ENCODE peak calls at places on chromosomes 7 and 10, in eight cellular contexts. G is epithelial cell of esophagus; F is B cell; Q is cardiac muscle cell; C is HFF-Myc; A is CD8-positive, alpha-beta T cell; I is AG10803; O is astrocyte of the spinal cord. B is an unnamed sample.

GRCh38 chr7:12322287-12322902 is 81.3 kb downstream of the VWDE start:
- DNase-seq in G (peak), F (peak), Q (peak), C (no peak), A (no peak), I (peak), O (peak), B (no peak)

GRCh38 chr7:157978766-157979165 is 608.9 kb downstream of the PTPRN2 start:
- DNase-seq in G (no peak), F (no peak), Q (no peak), C (no peak), A (no peak), I (no peak), O (no peak), B (no peak)

GRCh38 chr7:134552105-134552504 is 3.2 kb downstream of the AKR1B15 start:
- DNase-seq in G (no peak), F (no peak), Q (no peak), C (no peak), A (no peak), I (no peak), O (no peak), B (no peak)

GRCh38 chr10:49827297-49827696 is 65.2 kb upstream of the OGDHL start:
- DNase-seq in G (no peak), F (no peak), Q (no peak), C (no peak), A (no peak), I (no peak), O (no peak), B (no peak)

GRCh38 chr10:123995461-123996131 is 97.8 kb downstream of the CHST15 start:
- DNase-seq in G (peak), F (peak), Q (peak), C (no peak), A (no peak), I (peak), O (peak), B (peak)

GRCh38 chr10:70052462-70053211 is at the start of gene MACROH2A2:
- DNase-seq in G (peak), F (no peak), Q (peak), C (no peak), A (no peak), I (peak), O (peak), B (peak)

GRCh38 chr7:8152489-8153192 is 109.3 kb downstream of the ICA1 start:
- DNase-seq in G (no peak), F (no peak), Q (no peak), C (no peak), A (no peak), I (no peak), O (no peak), B (no peak)

GRCh38 chr7:44150966-44151678 is 10.0 kb upstream of the MYL7 start:
- DNase-seq in G (no peak), F (no peak), Q (no peak), C (no peak), A (no peak), I (no peak), O (no peak), B (no peak)

GRCh38 chr10:58435297-58435696 is 50.1 kb downstream of the TFAM start:
- DNase-seq in G (peak), F (no peak), Q (peak), C (peak), A (no peak), I (peak), O (peak), B (peak)

GRCh38 chr10:45461034-45461433 is 87.0 kb downstream of the ALOX5 start:
- DNase-seq in G (no peak), F (no peak), Q (no peak), C (no peak), A (no peak), I (no peak), O (no peak), B (no peak)

GRCh38 chr7:70298780-70299446 is 700.6 kb downstream of the AUTS2 start:
- DNase-seq in G (peak), F (no peak), Q (no peak), C (no peak), A (no peak), I (no peak), O (no peak), B (no peak)

GRCh38 chr7:135879238-135879637 is 97.9 kb downstream of the MTPN start:
- DNase-seq in G (peak), F (no peak), Q (peak), C (no peak), A (no peak), I (peak), O (peak), B (no peak)

GRCh38 chr7:30285531-30286284 is 1.3 kb downstream of the ZNRF2 start:
- DNase-seq in G (peak), F (peak), Q (peak), C (peak), A (peak), I (peak), O (peak), B (no peak)

GRCh38 chr7:30286749-30287148 is 2.4 kb downstream of the ZNRF2 start:
- DNase-seq in G (no peak), F (no peak), Q (no peak), C (no peak), A (no peak), I (no peak), O (no peak), B (no peak)

GRCh38 chr7:30282735-30283134 is 1.7 kb upstream of the ZNRF2 start:
- DNase-seq in G (no peak), F (no peak), Q (no peak), C (no peak), A (no peak), I (no peak), O (no peak), B (no peak)

GRCh38 chr7:30285067-30285530 is 702 bp downstream of the ZNRF2 start:
- DNase-seq in G (peak), F (peak), Q (peak), C (no peak), A (peak), I (peak), O (no peak), B (no peak)

GRCh38 chr7:30284298-30285066 is at the start of gene ZNRF2:
- DNase-seq in G (peak), F (peak), Q (peak), C (peak), A (peak), I (peak), O (peak), B (peak)
- TF ChIP-seq CTCF in G (peak), F (peak), Q (peak), C (peak), A (peak), I (peak), O (peak), B (peak)

GRCh38 chr7:132560105-132560504 is 16.2 kb downstream of the PLXNA4 start:
- DNase-seq in G (no peak), F (no peak), Q (no peak), C (no peak), A (no peak), I (no peak), O (no peak), B (no peak)

GRCh38 chr7:132560825-132561529 is 15.3 kb downstream of the PLXNA4 start:
- DNase-seq in G (no peak), F (no peak), Q (no peak), C (no peak), A (no peak), I (no peak), O (no peak), B (no peak)

GRCh38 chr7:132554446-132554845 is 21.8 kb downstream of the PLXNA4 start:
- DNase-seq in G (no peak), F (no peak), Q (no peak), C (no peak), A (no peak), I (no peak), O (no peak), B (no peak)

GRCh38 chr7:132558815-132559214 is 17.5 kb downstream of the PLXNA4 start:
- DNase-seq in G (no peak), F (no peak), Q (no peak), C (no peak), A (no peak), I (no peak), O (no peak), B (no peak)

GRCh38 chr7:132557489-132558044 is 18.7 kb downstream of the PLXNA4 start:
- DNase-seq in G (no peak), F (no peak), Q (peak), C (no peak), A (no peak), I (peak), O (peak), B (no peak)
- TF ChIP-seq CTCF in G (no peak), F (no peak), Q (peak), C (no peak), A (no peak), I (peak), O (peak), B (no peak)

DNA sequence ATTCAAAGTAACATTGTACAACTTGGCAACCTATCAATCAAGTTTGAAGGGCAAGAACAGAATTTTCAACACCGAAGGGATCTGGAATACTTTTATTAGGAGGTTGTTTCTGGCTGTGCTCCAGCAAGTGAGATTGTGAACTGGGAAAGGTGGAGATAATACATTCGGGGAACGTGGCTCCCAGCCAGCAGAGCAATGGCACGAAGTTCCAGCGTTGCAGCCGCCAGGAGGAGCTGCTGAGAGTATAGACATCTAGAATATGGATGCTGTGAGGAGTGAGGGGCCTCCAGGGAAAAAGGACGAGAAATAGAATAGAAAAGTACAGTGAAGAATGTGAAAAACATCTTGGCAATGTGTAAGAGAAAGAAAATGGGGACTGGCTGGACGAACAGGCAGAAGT is 69.5 kb downstream of the TCERG1L start:
- DNase-seq in G (no peak), F (no peak), Q (no peak), C (no peak), A (no peak), I (no peak), O (no peak), B (no peak)
- TF ChIP-seq CTCF in G (no peak), F (peak), Q (no peak), C (no peak), A (no peak), I (no peak), O (no peak), B (no peak)

DNA sequence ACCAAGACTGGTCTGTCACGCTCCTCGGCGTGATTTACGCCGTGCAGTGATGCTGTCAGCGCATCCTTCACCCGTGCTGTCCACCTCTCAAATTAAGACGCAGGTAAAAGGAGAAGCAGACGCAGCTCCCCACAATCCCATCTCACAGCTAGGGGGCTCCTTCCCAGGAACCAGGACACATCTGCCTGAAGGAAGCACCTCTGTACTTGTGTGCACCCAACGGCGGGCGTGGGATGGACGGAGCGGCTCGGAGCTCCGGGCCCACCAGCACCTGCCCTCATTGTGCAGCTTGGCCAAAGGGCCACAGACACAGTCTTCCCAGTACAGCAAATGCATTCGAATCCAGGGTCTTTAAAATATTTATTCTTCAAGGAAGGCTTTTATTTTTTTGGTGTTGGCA is 55.3 kb downstream of the STK32C start:
- DNase-seq in G (no peak), F (no peak), Q (no peak), C (no peak), A (no peak), I (no peak), O (no peak), B (no peak)
- TF ChIP-seq CTCF in G (no peak), F (no peak), Q (peak), C (no peak), A (no peak), I (peak), O (no peak), B (no peak)

GRCh38 chr10:125375210-125375609 is 214.8 kb upstream of the CTBP2 start:
- DNase-seq in G (peak), F (no peak), Q (no peak), C (no peak), A (no peak), I (no peak), O (peak), B (no peak)

GRCh38 chr10:125369382-125370326 is 209.3 kb upstream of the CTBP2 start:
- DNase-seq in G (no peak), F (no peak), Q (no peak), C (no peak), A (no peak), I (no peak), O (no peak), B (no peak)

GRCh38 chr10:125373546-125373945 is 213.2 kb upstream of the CTBP2 start:
- DNase-seq in G (no peak), F (no peak), Q (no peak), C (no peak), A (no peak), I (no peak), O (no peak), B (no peak)

DNA sequence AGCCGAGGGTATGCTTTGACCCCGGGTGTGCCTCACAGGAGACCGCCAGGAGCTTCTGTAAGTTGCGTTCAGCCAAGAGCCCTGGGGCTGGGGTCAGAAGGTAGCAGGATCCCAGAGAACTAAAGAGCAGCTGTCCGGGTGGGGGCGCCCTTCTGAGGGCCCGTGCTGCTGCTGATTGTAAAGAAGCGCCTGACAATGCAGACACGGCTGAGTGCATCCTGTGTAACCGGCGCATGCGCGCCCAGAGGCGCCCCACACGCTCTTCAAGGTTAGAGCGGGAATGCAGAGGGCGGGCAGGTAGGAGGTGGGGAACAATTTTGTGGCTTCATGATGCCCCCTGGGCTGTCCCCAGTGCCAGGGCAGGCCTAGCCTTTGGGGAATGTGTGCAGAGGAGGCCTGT is 210.2 kb upstream of the CTBP2 start:
- DNase-seq in G (peak), F (no peak), Q (no peak), C (no peak), A (no peak), I (no peak), O (no peak), B (no peak)
- TF ChIP-seq CTCF in G (no peak), F (no peak), Q (no peak), C (no peak), A (no peak), I (no peak), O (peak), B (no peak)